ENCODE peak calls at places on chromosomes 6 and 20, in eight cellular contexts. One of them, this sample, is unnamed.

GRCh38 chr6:100986921-100987320 is 105.8 kb upstream of the ASCC3 start:
- DNase-seq in GM13977: no peak
- DNase-seq in lung microvascular endothelial cell: no peak
- DNase-seq in cardiac fibroblast: no peak
- DNase-seq in activated naive CD8-positive, alpha-beta T cell treated with anti-CD3 and anti-CD28 coated beads, Interleukin-2, amount 50 U/mL, for 24 hours: no peak
- DNase-seq in NB4: no peak
- DNase-seq in GM19239: no peak
- DNase-seq in NCI-H524: no peak
- DNase-seq in this sample: no peak

GRCh38 chr20:48807586-48808381 is 20.0 kb downstream of the PREX1 start:
- DNase-seq in lung microvascular endothelial cell: no peak
- DNase-seq in GM19239: no peak
- DNase-seq in GM13977: no peak
- DNase-seq in NCI-H524: no peak
- DNase-seq in cardiac fibroblast: no peak
- DNase-seq in NB4: no peak
- DNase-seq in activated naive CD8-positive, alpha-beta T cell treated with anti-CD3 and anti-CD28 coated beads, Interleukin-2, amount 50 U/mL, for 24 hours: no peak
- DNase-seq in this sample: no peak

GRCh38 chr6:100880149-100880900 is 804 bp downstream of the ASCC3 start:
- DNase-seq in cardiac fibroblast: peak; percentile 64
- DNase-seq in NCI-H524: no peak
- DNase-seq in NB4: peak; percentile 58
- DNase-seq in GM13977: no peak
- DNase-seq in lung microvascular endothelial cell: peak; percentile 31
- DNase-seq in activated naive CD8-positive, alpha-beta T cell treated with anti-CD3 and anti-CD28 coated beads, Interleukin-2, amount 50 U/mL, for 24 hours: no peak
- DNase-seq in GM19239: no peak
- DNase-seq in this sample: peak; percentile 28

GRCh38 chr6:54892831-54893230 is 46.3 kb downstream of the FAM83B start:
- DNase-seq in NB4: peak; percentile 2
- DNase-seq in cardiac fibroblast: peak; percentile 87
- DNase-seq in GM19239: no peak
- DNase-seq in GM13977: no peak
- DNase-seq in lung microvascular endothelial cell: no peak
- DNase-seq in NCI-H524: no peak
- DNase-seq in activated naive CD8-positive, alpha-beta T cell treated with anti-CD3 and anti-CD28 coated beads, Interleukin-2, amount 50 U/mL, for 24 hours: no peak
- DNase-seq in this sample: no peak

GRCh38 chr6:36936824-36937223 is 17.7 kb upstream of the PI16 start:
- DNase-seq in GM13977: no peak
- DNase-seq in cardiac fibroblast: no peak
- DNase-seq in activated naive CD8-positive, alpha-beta T cell treated with anti-CD3 and anti-CD28 coated beads, Interleukin-2, amount 50 U/mL, for 24 hours: no peak
- DNase-seq in GM19239: no peak
- DNase-seq in NB4: no peak
- DNase-seq in lung microvascular endothelial cell: no peak
- DNase-seq in NCI-H524: no peak
- DNase-seq in this sample: no peak

GRCh38 chr6:24543683-24544082 is 48.9 kb downstream of the ALDH5A1 start:
- DNase-seq in activated naive CD8-positive, alpha-beta T cell treated with anti-CD3 and anti-CD28 coated beads, Interleukin-2, amount 50 U/mL, for 24 hours: no peak
- DNase-seq in GM13977: no peak
- DNase-seq in cardiac fibroblast: no peak
- DNase-seq in NB4: no peak
- DNase-seq in NCI-H524: peak; percentile 22
- DNase-seq in GM19239: no peak
- DNase-seq in lung microvascular endothelial cell: no peak
- DNase-seq in this sample: no peak

GRCh38 chr6:136723780-136724179 is 68.5 kb downstream of the MAP3K5 start:
- DNase-seq in lung microvascular endothelial cell: no peak
- DNase-seq in GM13977: no peak
- DNase-seq in NCI-H524: no peak
- DNase-seq in GM19239: no peak
- DNase-seq in NB4: peak; percentile 78
- DNase-seq in activated naive CD8-positive, alpha-beta T cell treated with anti-CD3 and anti-CD28 coated beads, Interleukin-2, amount 50 U/mL, for 24 hours: peak; percentile 31
- DNase-seq in cardiac fibroblast: no peak
- DNase-seq in this sample: peak; percentile 75

GRCh38 chr6:81384921-81385320 is 367.6 kb downstream of the TENT5A start:
- DNase-seq in cardiac fibroblast: no peak
- DNase-seq in NB4: no peak
- DNase-seq in GM19239: no peak
- DNase-seq in activated naive CD8-positive, alpha-beta T cell treated with anti-CD3 and anti-CD28 coated beads, Interleukin-2, amount 50 U/mL, for 24 hours: no peak
- DNase-seq in lung microvascular endothelial cell: no peak
- DNase-seq in NCI-H524: no peak
- DNase-seq in GM13977: no peak
- DNase-seq in this sample: no peak

GRCh38 chr6:142878407-142878806 is 66.6 kb downstream of the HIVEP2 start:
- DNase-seq in GM19239: no peak
- DNase-seq in NB4: no peak
- DNase-seq in cardiac fibroblast: no peak
- DNase-seq in activated naive CD8-positive, alpha-beta T cell treated with anti-CD3 and anti-CD28 coated beads, Interleukin-2, amount 50 U/mL, for 24 hours: no peak
- DNase-seq in NCI-H524: no peak
- DNase-seq in GM13977: no peak
- DNase-seq in lung microvascular endothelial cell: no peak
- DNase-seq in this sample: no peak

GRCh38 chr6:92922216-92922806 is 497.0 kb downstream of the EPHA7 start:
- DNase-seq in NB4: no peak
- DNase-seq in cardiac fibroblast: no peak
- DNase-seq in lung microvascular endothelial cell: no peak
- DNase-seq in GM13977: no peak
- DNase-seq in activated naive CD8-positive, alpha-beta T cell treated with anti-CD3 and anti-CD28 coated beads, Interleukin-2, amount 50 U/mL, for 24 hours: no peak
- DNase-seq in GM19239: no peak
- DNase-seq in NCI-H524: no peak
- DNase-seq in this sample: no peak

GRCh38 chr20:53824779-53825178 is 231.1 kb upstream of the ZNF217 start:
- DNase-seq in NCI-H524: no peak
- DNase-seq in lung microvascular endothelial cell: no peak
- DNase-seq in activated naive CD8-positive, alpha-beta T cell treated with anti-CD3 and anti-CD28 coated beads, Interleukin-2, amount 50 U/mL, for 24 hours: no peak
- DNase-seq in cardiac fibroblast: no peak
- DNase-seq in GM19239: no peak
- DNase-seq in GM13977: no peak
- DNase-seq in NB4: no peak
- DNase-seq in this sample: no peak

GRCh38 chr20:43942661-43943285 is 28.1 kb downstream of the TOX2 start:
- DNase-seq in lung microvascular endothelial cell: peak; percentile 61
- DNase-seq in activated naive CD8-positive, alpha-beta T cell treated with anti-CD3 and anti-CD28 coated beads, Interleukin-2, amount 50 U/mL, for 24 hours: no peak
- DNase-seq in GM13977: peak; percentile 82
- DNase-seq in GM19239: peak; percentile 62
- DNase-seq in NCI-H524: no peak
- DNase-seq in NB4: peak; percentile 90
- DNase-seq in cardiac fibroblast: peak; percentile 79
- DNase-seq in this sample: peak; percentile 79

GRCh38 chr6:170032706-170033309 is 258.1 kb downstream of the DLL1 start:
- DNase-seq in GM13977: no peak
- DNase-seq in cardiac fibroblast: no peak
- DNase-seq in lung microvascular endothelial cell: no peak
- DNase-seq in activated naive CD8-positive, alpha-beta T cell treated with anti-CD3 and anti-CD28 coated beads, Interleukin-2, amount 50 U/mL, for 24 hours: no peak
- DNase-seq in NB4: no peak
- DNase-seq in NCI-H524: no peak
- DNase-seq in GM19239: no peak
- DNase-seq in this sample: no peak

This sample was measured in dermis blood vessel endothelial cell.